ENCODE peak calls at places on chromosomes 2 and 18, in eight cellular contexts. M is GM23338, I is H1, T is sigmoid colon, J is endothelial cell of umbilical vein, V is K562, G is HepG2, C is stomach. W is an unnamed sample. For H3K4me1, the result is how much of the 10 kb centered on the place peaks cover.

GRCh38 chr18:12449040-12449814 is 41.5 kb downstream of the PRELID3A start:
- DNase-seq in C (no peak), V (no peak), G (no peak), I (no peak), J (no peak), M (no peak), T (no peak), W (no peak)

GRCh38 chr2:176491172-176491904 is 222.1 kb downstream of the MTX2 start:
- DNase-seq in I (no peak), G (no peak), M (peak), J (no peak), T (peak), C (peak), V (peak), W (no peak)

GRCh38 chr18:39942702-39943101 is 2012.3 kb upstream of the PIK3C3 start:
- DNase-seq in C (no peak), G (no peak), M (no peak), V (no peak), I (no peak), T (no peak), J (no peak), W (no peak)

GRCh38 chr18:37565138-37565984 is at the start of gene CELF4:
- DNase-seq in V (no peak), M (peak), G (no peak), J (peak), I (no peak), C (no peak), T (peak), W (peak)

GRCh38 chr18:36676629-36677028 is 152.2 kb downstream of the TPGS2 start:
- DNase-seq in J (no peak), M (no peak), G (no peak), C (no peak), T (no peak), I (no peak), V (no peak), W (no peak)

GRCh38 chr2:73197579-73197978 is 4.8 kb upstream of the NOTO start:
- DNase-seq in J (no peak), M (no peak), G (no peak), C (no peak), I (no peak), V (no peak), T (no peak), W (no peak)

GRCh38 chr2:99101697-99102096 is 39.8 kb upstream of the C2orf15 start:
- DNase-seq in M (peak), C (no peak), I (no peak), T (no peak), G (peak), V (peak), J (no peak), W (no peak)

GRCh38 chr18:31774960-31775359 is 14.3 kb upstream of the SLC25A52 start:
- DNase-seq in C (no peak), V (no peak), M (peak), I (no peak), G (peak), T (no peak), J (no peak), W (no peak)

GRCh38 chr2:57291209-57291608 is 755.4 kb upstream of the VRK2 start:
- DNase-seq in M (no peak), V (no peak), T (no peak), J (peak), G (no peak), C (no peak), I (no peak), W (no peak)

DNA sequence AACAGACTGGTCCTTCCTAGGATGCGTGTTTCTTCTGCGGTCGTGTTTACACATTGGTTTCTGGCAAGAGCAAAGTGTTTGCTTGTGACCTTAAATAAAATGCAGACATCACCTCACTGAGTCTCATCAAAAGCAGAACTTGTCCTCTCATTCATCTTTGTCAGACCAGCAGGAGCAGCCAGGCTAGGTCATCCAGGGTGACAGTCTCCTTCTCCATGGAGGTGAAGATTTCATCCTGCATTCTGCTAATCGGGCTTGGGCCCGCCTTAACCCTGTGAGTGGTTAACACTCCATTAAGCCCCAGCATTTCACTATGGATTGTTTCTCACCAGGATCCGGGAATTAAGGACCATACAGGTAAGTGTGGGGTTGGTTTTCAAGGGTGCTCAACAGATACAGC is 64.3 kb upstream of the PID1 start:
- DNase-seq in M (no peak), T (no peak), V (no peak), C (no peak), G (no peak), J (no peak), I (no peak), W (no peak)
- H3K4me1 ChIP-seq in M (under half), T (under half), V (under half), C (under half), G (under half), J (under half), I (under half), W (under half)

GRCh38 chr2:117349687-117350086 is 464.8 kb upstream of the DDX18 start:
- DNase-seq in T (no peak), J (no peak), M (no peak), V (no peak), C (no peak), I (no peak), G (no peak), W (no peak)
- H3K4me3 ChIP-seq in T (no peak), J (no peak), M (no peak), V (no peak), C (no peak), I (no peak), G (no peak), W (no peak)

DNA sequence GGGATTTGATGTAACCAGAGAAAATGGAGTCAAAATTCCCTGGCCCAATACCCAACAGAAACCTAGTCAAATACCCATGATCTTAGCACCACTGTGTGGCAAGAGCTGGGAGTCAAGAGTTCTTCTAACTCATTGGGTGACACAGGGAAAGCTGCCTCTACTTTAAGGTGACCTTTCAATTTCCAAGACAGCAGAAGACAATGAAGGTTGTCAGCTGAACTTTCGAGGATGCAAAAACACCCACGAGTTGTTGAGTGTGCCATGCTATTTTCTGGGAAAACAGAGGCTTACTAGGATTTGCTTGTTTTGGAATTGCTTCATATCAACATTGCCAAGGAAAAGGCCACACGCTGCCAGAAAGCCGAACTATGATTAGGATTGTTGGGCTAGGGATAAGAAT is 61.6 kb upstream of the CYRIA start:
- DNase-seq in T (no peak), V (no peak), C (peak), J (peak), G (no peak), I (no peak), M (no peak), W (no peak)
- TF ChIP-seq POLR2AphosphoS5 in T (no peak), V (no peak), C (no peak), J (no peak), G (no peak), I (no peak), M (no peak), W (no peak)

DNA sequence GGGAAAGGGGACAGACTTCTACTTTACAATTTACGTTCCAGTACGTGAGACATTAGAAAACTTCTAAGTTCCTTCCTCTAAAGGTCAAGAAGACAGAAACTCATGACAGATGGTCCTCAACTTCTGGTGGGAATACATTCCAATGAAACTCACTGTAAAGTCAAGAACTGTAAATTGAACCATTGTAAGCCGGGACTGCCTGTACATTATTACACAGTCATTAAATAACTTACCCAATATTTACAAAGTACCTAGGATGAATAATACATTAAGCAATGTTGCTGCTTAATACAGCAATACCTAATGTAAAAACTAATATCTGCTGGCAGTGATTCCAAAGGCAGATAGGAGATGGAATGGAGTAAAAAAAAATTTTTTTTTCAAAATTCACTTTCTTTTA is 51.9 kb downstream of the CDH2 start:
- DNase-seq in G (no peak), V (no peak), C (no peak), T (no peak), J (no peak), I (no peak), M (no peak), W (no peak)
- H3K4me1 ChIP-seq in G (half or more), V (under half), C (under half), T (under half), J (under half), I (under half), M (under half), W (under half)